ENCODE peak calls at places on chromosomes 2 and 18, in eight cellular contexts. Z is SK-N-SH, U is GM23248, D is MM.1S, J is neural progenitor cell, T is hepatocyte, A is HCT116, R is PC-3. V is an unnamed sample. For H3K9me3, the result is how much of the 10 kb centered on the place peaks cover.

GRCh38 chr2:130744287-130745117 is 10.8 kb upstream of the AMER3 start:
- DNase-seq in Z (peak), U (no peak), D (no peak), J (peak), T (peak), A (no peak), R (no peak), V (no peak)

GRCh38 chr18:75624836-75625235 is 197.3 kb upstream of the SMIM21 start:
- DNase-seq in Z (no peak), U (no peak), D (no peak), J (no peak), T (no peak), A (no peak), R (no peak), V (no peak)

GRCh38 chr2:128282246-128282975 is 36.3 kb downstream of the HS6ST1 start:
- DNase-seq in Z (peak), U (no peak), D (no peak), J (no peak), T (no peak), A (no peak), R (no peak), V (no peak)

GRCh38 chr18:70288851-70289328 is at the start of gene SOCS6:
- DNase-seq in Z (peak), U (peak), D (peak), J (peak), T (peak), A (no peak), R (peak), V (no peak)

GRCh38 chr18:54813305-54813704 is 15.0 kb upstream of the RAB27B start:
- DNase-seq in Z (no peak), U (no peak), D (no peak), J (no peak), T (no peak), A (no peak), R (no peak), V (no peak)

GRCh38 chr18:44520981-44521672 is 159.6 kb upstream of the SETBP1 start:
- DNase-seq in Z (no peak), U (peak), D (no peak), J (no peak), T (no peak), A (no peak), R (peak), V (no peak)

GRCh38 chr18:50401888-50402287 is 27.0 kb downstream of the SKA1 start:
- DNase-seq in Z (peak), U (peak), D (no peak), J (peak), T (peak), A (no peak), R (peak), V (no peak)

GRCh38 chr2:3242747-3243369 is 134.8 kb downstream of the EIPR1 start:
- DNase-seq in Z (no peak), U (peak), D (no peak), J (no peak), T (no peak), A (no peak), R (no peak), V (no peak)

GRCh38 chr2:1656326-1656960 is 87.9 kb downstream of the PXDN start:
- DNase-seq in Z (no peak), U (no peak), D (peak), J (peak), T (no peak), A (no peak), R (peak), V (peak)

GRCh38 chr2:197353393-197354168 is 43.0 kb upstream of the ANKRD44 start:
- DNase-seq in Z (no peak), U (no peak), D (no peak), J (no peak), T (no peak), A (no peak), R (no peak), V (no peak)

GRCh38 chr2:85649201-85650190 is 18.5 kb downstream of the SFTPB start:
- DNase-seq in Z (no peak), U (peak), D (no peak), J (no peak), T (no peak), A (no peak), R (peak), V (no peak)

GRCh38 chr2:29059612-29060011 is 14.7 kb downstream of the PCARE start:
- DNase-seq in Z (no peak), U (no peak), D (no peak), J (no peak), T (no peak), A (no peak), R (peak), V (no peak)

GRCh38 chr2:186771395-186771794 is 77.5 kb downstream of the FAM171B start:
- DNase-seq in Z (no peak), U (no peak), D (no peak), J (peak), T (no peak), A (no peak), R (peak), V (no peak)

GRCh38 chr2:100675373-100675772 is 112.6 kb downstream of the PDCL3 start:
- DNase-seq in Z (no peak), U (no peak), D (no peak), J (no peak), T (no peak), A (no peak), R (no peak), V (no peak)

GRCh38 chr18:29087616-29088246 is 910.8 kb upstream of the CDH2 start:
- DNase-seq in Z (no peak), U (no peak), D (no peak), J (no peak), T (no peak), A (no peak), R (no peak), V (no peak)

GRCh38 chr2:97675714-97676113 is 6.2 kb downstream of the C2orf92 start:
- DNase-seq in Z (no peak), U (no peak), D (no peak), J (no peak), T (no peak), A (no peak), R (no peak), V (no peak)

GRCh38 chr18:34128436-34128835 is 96.3 kb downstream of the NOL4 start:
- DNase-seq in Z (no peak), U (peak), D (no peak), J (no peak), T (no peak), A (no peak), R (no peak), V (no peak)

GRCh38 chr2:19576411-19576810 is 218.0 kb upstream of the OSR1 start:
- DNase-seq in Z (no peak), U (no peak), D (no peak), J (no peak), T (no peak), A (no peak), R (peak), V (no peak)

GRCh38 chr2:127597046-127597983 is 48.6 kb upstream of the GPR17 start:
- DNase-seq in Z (no peak), U (no peak), D (no peak), J (no peak), T (no peak), A (no peak), R (no peak), V (no peak)

GRCh38 chr2:238688197-238689153 is 159.4 kb upstream of the TWIST2 start:
- DNase-seq in Z (no peak), U (peak), D (no peak), J (no peak), T (no peak), A (no peak), R (no peak), V (no peak)

GRCh38 chr2:31940920-31941319 is 69.9 kb downstream of the MEMO1 start:
- DNase-seq in Z (no peak), U (no peak), D (no peak), J (no peak), T (no peak), A (no peak), R (no peak), V (no peak)

GRCh38 chr18:12838178-12838634 is 45.8 kb downstream of the PTPN2 start:
- DNase-seq in Z (peak), U (peak), D (peak), J (no peak), T (peak), A (no peak), R (peak), V (peak)

GRCh38 chr2:183390109-183390508 is 265.9 kb downstream of the NUP35 start:
- DNase-seq in Z (no peak), U (no peak), D (no peak), J (no peak), T (no peak), A (no peak), R (no peak), V (no peak)

GRCh38 chr2:89819809-89820208 is 1128.3 kb downstream of the RPIA start:
- DNase-seq in Z (no peak), U (no peak), D (no peak), J (no peak), T (no peak), A (no peak), R (no peak), V (no peak)

GRCh38 chr2:89823556-89823955 is 1132.1 kb downstream of the RPIA start:
- DNase-seq in Z (no peak), U (no peak), D (no peak), J (no peak), T (no peak), A (no peak), R (no peak), V (no peak)

GRCh38 chr2:89820248-89820647 is 1128.8 kb downstream of the RPIA start:
- DNase-seq in Z (no peak), U (no peak), D (no peak), J (no peak), T (no peak), A (no peak), R (no peak), V (no peak)

GRCh38 chr2:89818873-89819272 is 1127.4 kb downstream of the RPIA start:
- DNase-seq in Z (no peak), U (no peak), D (no peak), J (no peak), T (no peak), A (no peak), R (no peak), V (no peak)

DNA sequence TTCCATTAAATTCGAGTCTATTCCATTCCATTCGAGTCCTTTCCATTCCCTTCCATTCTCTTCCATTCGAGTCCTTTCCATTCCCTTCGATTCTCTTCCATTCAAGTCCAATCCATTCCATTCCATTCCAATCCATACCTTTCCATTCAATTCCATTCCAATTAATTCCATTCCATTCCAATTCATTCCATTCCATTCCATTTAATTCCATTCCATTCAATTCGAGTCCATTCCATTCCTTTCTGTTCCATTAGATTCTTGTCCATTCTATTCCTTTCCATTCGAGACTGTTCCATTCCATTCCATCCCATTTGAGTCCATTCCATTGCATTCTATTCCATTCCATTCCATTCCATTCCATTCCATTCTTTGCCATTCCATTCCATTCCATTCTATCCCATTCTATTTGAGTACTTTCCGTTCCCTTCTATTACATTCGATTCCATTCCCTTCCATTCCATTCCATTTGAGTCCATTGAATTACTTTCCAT is 1130.0 kb downstream of the RPIA start:
- DNase-seq in Z (no peak), U (no peak), D (no peak), J (no peak), T (no peak), A (no peak), R (no peak), V (no peak)
- H3K9me3 ChIP-seq in Z (under half), U (under half), D (under half), J (half or more), T (under half), A (under half), R (half or more), V (under half)

GRCh38 chr2:47033102-47033880 is 117.7 kb upstream of the MCFD2 start:
- DNase-seq in Z (peak), U (peak), D (no peak), J (peak), T (no peak), A (no peak), R (peak), V (no peak)
- TF ChIP-seq EZH2phosphoT487 in Z (no peak), U (no peak), D (no peak), J (no peak), T (no peak), A (no peak), R (no peak), V (no peak)

DNA sequence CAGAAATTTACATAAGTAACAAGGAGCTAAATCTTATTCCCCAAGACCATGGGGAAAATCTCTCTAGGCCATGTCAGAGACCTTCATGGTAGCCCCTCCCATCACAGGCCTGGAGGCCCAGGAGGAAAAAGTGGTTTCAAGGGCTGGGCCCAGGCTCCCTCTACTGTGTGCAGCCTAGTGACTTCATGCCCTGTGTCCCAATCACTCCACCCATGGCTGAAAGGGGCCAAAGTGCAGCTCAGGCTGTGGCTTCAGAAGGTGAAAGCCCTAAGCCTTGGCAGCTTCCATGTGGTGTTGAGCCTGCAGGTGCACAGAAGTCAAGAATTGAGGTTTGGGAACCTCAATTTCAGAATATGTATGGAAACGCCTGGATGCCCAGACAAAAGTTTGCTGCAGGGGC is 1612.7 kb upstream of the SLC39A10 start:
- DNase-seq in Z (no peak), U (no peak), D (no peak), J (no peak), T (no peak), A (no peak), R (no peak), V (no peak)
- H3K9me3 ChIP-seq in Z (under half), U (under half), D (under half), J (under half), T (under half), A (under half), R (under half), V (under half)

GRCh38 chr2:219352448-219353023 is 20.0 kb upstream of the RESP18 start:
- DNase-seq in Z (peak), U (peak), D (peak), J (peak), T (peak), A (peak), R (peak), V (peak)
- TF ChIP-seq EZH2phosphoT487 in Z (no peak), U (no peak), D (no peak), J (no peak), T (no peak), A (no peak), R (no peak), V (no peak)

GRCh38 chr18:22728016-22728415 is 205.1 kb upstream of the RBBP8 start:
- DNase-seq in Z (no peak), U (no peak), D (no peak), J (no peak), T (peak), A (no peak), R (no peak), V (no peak)
- H3K9me3 ChIP-seq in Z (under half), U (under half), D (under half), J (under half), T (under half), A (under half), R (under half), V (under half)

DNA sequence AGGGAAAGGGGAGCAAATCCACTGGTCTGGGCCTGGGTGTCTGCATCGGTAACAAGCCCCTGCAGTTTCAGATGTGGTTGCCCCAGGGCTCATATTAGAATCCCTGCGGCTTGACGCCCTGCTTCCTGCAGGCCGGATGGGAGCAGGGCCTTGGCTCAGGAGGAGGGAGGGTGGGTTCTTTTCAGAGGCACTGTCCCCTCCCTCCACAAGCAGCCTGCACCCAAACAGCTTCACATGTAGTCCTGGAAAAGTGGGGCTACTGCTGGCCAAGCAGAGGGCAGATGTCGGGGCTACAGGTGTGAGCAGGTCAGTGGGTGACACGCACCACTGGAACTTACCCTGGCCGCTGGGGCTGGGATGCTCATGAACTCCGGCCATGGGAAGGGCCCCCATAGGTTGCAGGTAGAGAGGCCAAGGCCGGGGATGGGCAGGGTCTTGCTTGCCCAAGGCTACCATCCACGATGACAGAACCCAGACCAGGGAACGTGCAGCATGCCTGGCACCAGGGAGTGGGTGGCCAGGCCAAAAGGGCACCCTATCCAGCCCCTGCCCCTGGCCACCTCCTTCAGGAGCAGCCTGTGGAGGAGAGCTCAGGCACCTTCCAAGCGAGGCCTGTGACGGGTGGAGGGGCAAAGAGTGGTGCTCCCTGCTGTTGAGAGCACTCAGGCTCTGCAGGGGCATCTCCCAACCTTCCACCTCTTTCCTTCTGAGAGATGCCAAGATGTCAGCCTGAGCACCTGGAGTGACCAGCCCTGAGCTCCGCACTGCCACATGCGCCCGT is 16.8 kb downstream of the ARID5A start:
- DNase-seq in Z (peak), U (no peak), D (no peak), J (no peak), T (no peak), A (no peak), R (no peak), V (no peak)
- TF ChIP-seq EZH2phosphoT487 in Z (no peak), U (no peak), D (no peak), J (no peak), T (no peak), A (no peak), R (no peak), V (no peak)

GRCh38 chr2:460861-461260 is 173.0 kb upstream of the ALKAL2 start:
- DNase-seq in Z (no peak), U (no peak), D (peak), J (no peak), T (no peak), A (no peak), R (peak), V (no peak)
- H3K9me3 ChIP-seq in Z (under half), U (under half), D (under half), J (under half), T (under half), A (under half), R (under half), V (under half)

GRCh38 chr2:57141269-57141668 is 905.3 kb upstream of the VRK2 start:
- DNase-seq in Z (no peak), U (no peak), D (peak), J (no peak), T (no peak), A (no peak), R (no peak), V (no peak)

DNA sequence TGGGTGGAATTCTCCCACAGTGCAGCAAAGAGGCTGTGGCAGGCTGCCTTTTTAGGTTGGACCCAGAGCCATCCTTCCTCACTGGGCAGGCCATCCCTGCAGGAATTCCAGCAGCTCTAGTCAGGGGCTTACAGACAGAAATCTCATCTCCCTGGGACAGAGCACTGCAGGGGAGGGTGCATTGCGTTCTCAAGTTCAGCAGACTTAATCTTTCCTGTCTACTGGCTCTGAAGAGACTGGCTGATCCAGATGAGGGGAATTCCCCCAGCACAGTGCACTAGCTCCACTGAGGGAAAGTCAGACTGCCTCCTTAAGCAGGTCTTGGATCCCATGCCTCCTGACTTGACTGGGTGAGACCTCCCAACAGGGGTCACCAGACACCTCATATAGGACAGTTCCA is 899.7 kb upstream of the VRK2 start:
- DNase-seq in Z (no peak), U (no peak), D (no peak), J (peak), T (no peak), A (no peak), R (no peak), V (no peak)
- TF ChIP-seq EZH2phosphoT487 in Z (no peak), U (no peak), D (no peak), J (no peak), T (no peak), A (no peak), R (no peak), V (no peak)